ENCODE peak calls at places on chromosomes 1 and 21, in nine cellular contexts. One of them, this sample, is unnamed.

GRCh38 chr21:36027352-36027751 is 33.0 kb downstream of the SETD4 start:
- DNase-seq in fibroblast of lung: peak; percentile 45
- DNase-seq in RWPE1: no peak
- DNase-seq in WTC11: no peak
- DNase-seq in AG09309: no peak
- DNase-seq in neural crest cell: no peak
- DNase-seq in GM12865: peak; percentile 18
- DNase-seq in Calu3: no peak
- DNase-seq in foreskin fibroblast: peak; percentile 54
- DNase-seq in this sample: no peak

GRCh38 chr1:19668893-19669292 is 4.2 kb downstream of the HTR6 start:
- DNase-seq in fibroblast of lung: no peak
- DNase-seq in RWPE1: no peak
- DNase-seq in WTC11: no peak
- DNase-seq in AG09309: no peak
- DNase-seq in neural crest cell: no peak
- DNase-seq in GM12865: peak; percentile 28
- DNase-seq in Calu3: no peak
- DNase-seq in foreskin fibroblast: peak; percentile 19
- DNase-seq in this sample: no peak

GRCh38 chr21:42655797-42656770 is 2.7 kb downstream of the PDE9A start:
- DNase-seq in fibroblast of lung: no peak
- DNase-seq in RWPE1: no peak
- DNase-seq in WTC11: peak; percentile 52
- DNase-seq in AG09309: no peak
- DNase-seq in neural crest cell: no peak
- DNase-seq in GM12865: no peak
- DNase-seq in Calu3: peak; percentile 12
- DNase-seq in foreskin fibroblast: no peak
- DNase-seq in this sample: no peak

GRCh38 chr1:209755926-209756607 is at the start of gene TRAF3IP3:
- DNase-seq in fibroblast of lung: no peak
- DNase-seq in RWPE1: no peak
- DNase-seq in WTC11: no peak
- DNase-seq in AG09309: no peak
- DNase-seq in neural crest cell: no peak
- DNase-seq in GM12865: peak; percentile 93
- DNase-seq in Calu3: no peak
- DNase-seq in foreskin fibroblast: no peak
- DNase-seq in this sample: peak; percentile 74

GRCh38 chr1:57632401-57632800 is 208.5 kb upstream of the DAB1 start:
- DNase-seq in fibroblast of lung: no peak
- DNase-seq in RWPE1: peak; percentile 28
- DNase-seq in WTC11: no peak
- DNase-seq in AG09309: no peak
- DNase-seq in neural crest cell: no peak
- DNase-seq in GM12865: no peak
- DNase-seq in Calu3: no peak
- DNase-seq in foreskin fibroblast: no peak
- DNase-seq in this sample: no peak

GRCh38 chr1:55050283-55050682 is 10.9 kb downstream of the PCSK9 start:
- DNase-seq in fibroblast of lung: peak; percentile 62
- DNase-seq in RWPE1: no peak
- DNase-seq in WTC11: no peak
- DNase-seq in AG09309: peak; percentile 35
- DNase-seq in neural crest cell: no peak
- DNase-seq in GM12865: no peak
- DNase-seq in Calu3: no peak
- DNase-seq in foreskin fibroblast: peak; percentile 74
- DNase-seq in this sample: no peak

GRCh38 chr1:167720965-167721616 is 691 bp upstream of the MPZL1 start:
- DNase-seq in fibroblast of lung: peak; percentile 77
- DNase-seq in RWPE1: peak; percentile 60
- DNase-seq in WTC11: no peak
- DNase-seq in AG09309: peak; percentile 24
- DNase-seq in neural crest cell: peak; percentile 10
- DNase-seq in GM12865: peak; percentile 68
- DNase-seq in Calu3: peak; percentile 52
- DNase-seq in foreskin fibroblast: peak; percentile 88
- DNase-seq in this sample: no peak

GRCh38 chr1:170836146-170836545 is 99.2 kb upstream of the MROH9 start:
- DNase-seq in fibroblast of lung: peak; percentile 7
- DNase-seq in RWPE1: no peak
- DNase-seq in WTC11: no peak
- DNase-seq in AG09309: peak; percentile 16
- DNase-seq in neural crest cell: no peak
- DNase-seq in GM12865: no peak
- DNase-seq in Calu3: no peak
- DNase-seq in foreskin fibroblast: peak; percentile 55
- DNase-seq in this sample: no peak

GRCh38 chr1:41920658-41921057 is 1.9 kb upstream of the HIVEP3 start:
- DNase-seq in fibroblast of lung: peak; percentile 23
- DNase-seq in RWPE1: peak; percentile 56
- DNase-seq in WTC11: no peak
- DNase-seq in AG09309: no peak
- DNase-seq in neural crest cell: no peak
- DNase-seq in GM12865: no peak
- DNase-seq in Calu3: no peak
- DNase-seq in foreskin fibroblast: peak; percentile 49
- DNase-seq in this sample: no peak

DNA sequence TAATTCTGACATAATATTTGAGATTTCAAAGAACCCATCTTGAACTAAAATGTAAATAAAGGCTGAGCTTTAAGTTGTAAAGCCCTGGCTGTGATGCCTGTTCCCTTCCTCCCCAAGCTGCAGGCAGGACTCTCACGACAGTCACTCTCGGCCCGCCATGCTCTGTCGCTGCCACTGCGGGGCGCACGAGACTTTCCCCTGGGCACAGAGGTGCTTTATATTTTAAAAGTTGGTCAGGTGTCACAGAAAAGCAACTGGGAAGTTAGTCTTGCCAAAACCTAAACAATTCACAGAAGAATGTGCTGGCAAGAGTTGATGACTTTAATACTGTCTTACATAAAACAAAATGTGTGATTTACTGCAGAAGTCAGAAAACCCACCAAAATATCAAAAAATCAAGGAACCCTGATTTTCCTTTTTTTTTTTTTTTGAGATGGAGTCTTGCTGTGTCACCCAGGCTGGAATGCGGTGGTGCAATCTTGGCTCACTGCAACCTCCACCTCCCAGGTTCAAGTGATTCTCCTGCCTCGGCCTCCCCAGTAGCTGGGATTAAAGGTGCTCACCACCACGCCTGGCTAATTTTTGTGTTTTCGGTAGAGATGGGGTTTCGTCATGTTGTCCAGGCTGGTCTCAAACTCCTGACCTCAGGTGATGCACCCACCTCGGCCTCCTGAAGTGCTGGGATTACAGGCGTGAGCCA is 10.7 kb downstream of the LRRC47 start:
- DNase-seq in fibroblast of lung: no peak
- DNase-seq in RWPE1: no peak
- DNase-seq in WTC11: peak; percentile 80
- DNase-seq in AG09309: no peak
- DNase-seq in neural crest cell: peak; percentile 34
- DNase-seq in GM12865: peak; percentile 48
- DNase-seq in Calu3: no peak
- DNase-seq in foreskin fibroblast: no peak
- DNase-seq in this sample: no peak
- TF ChIP-seq CTCF in fibroblast of lung: peak; percentile 38
- TF ChIP-seq CTCF in RWPE1: peak; percentile 46
- TF ChIP-seq CTCF in WTC11: peak; percentile 39
- TF ChIP-seq CTCF in AG09309: no peak
- TF ChIP-seq CTCF in neural crest cell: peak; percentile 52
- TF ChIP-seq CTCF in GM12865: peak; percentile 58
- TF ChIP-seq CTCF in Calu3: no peak
- TF ChIP-seq CTCF in foreskin fibroblast: peak; percentile 16
- TF ChIP-seq CTCF in this sample: peak; percentile 5

GRCh38 chr1:81369814-81370213 is 430.9 kb upstream of the ADGRL2 start:
- DNase-seq in fibroblast of lung: no peak
- DNase-seq in RWPE1: no peak
- DNase-seq in WTC11: no peak
- DNase-seq in AG09309: no peak
- DNase-seq in neural crest cell: no peak
- DNase-seq in GM12865: no peak
- DNase-seq in Calu3: no peak
- DNase-seq in foreskin fibroblast: no peak
- DNase-seq in this sample: no peak
- TF ChIP-seq CTCF in fibroblast of lung: no peak
- TF ChIP-seq CTCF in RWPE1: no peak
- TF ChIP-seq CTCF in WTC11: no peak
- TF ChIP-seq CTCF in AG09309: no peak
- TF ChIP-seq CTCF in neural crest cell: no peak
- TF ChIP-seq CTCF in GM12865: no peak
- TF ChIP-seq CTCF in Calu3: no peak
- TF ChIP-seq CTCF in foreskin fibroblast: no peak
- TF ChIP-seq CTCF in this sample: no peak

GRCh38 chr1:51268675-51269033 is 32.6 kb downstream of the RNF11 start:
- DNase-seq in fibroblast of lung: peak; percentile 9
- DNase-seq in RWPE1: no peak
- DNase-seq in WTC11: no peak
- DNase-seq in AG09309: no peak
- DNase-seq in neural crest cell: no peak
- DNase-seq in GM12865: peak; percentile 15
- DNase-seq in Calu3: no peak
- DNase-seq in foreskin fibroblast: peak; percentile 27
- DNase-seq in this sample: no peak

GRCh38 chr1:51265618-51266017 is 29.5 kb downstream of the RNF11 start:
- DNase-seq in fibroblast of lung: no peak
- DNase-seq in RWPE1: no peak
- DNase-seq in WTC11: no peak
- DNase-seq in AG09309: no peak
- DNase-seq in neural crest cell: no peak
- DNase-seq in GM12865: no peak
- DNase-seq in Calu3: no peak
- DNase-seq in foreskin fibroblast: no peak
- DNase-seq in this sample: no peak

GRCh38 chr1:51266181-51266580 is 30.1 kb downstream of the RNF11 start:
- DNase-seq in fibroblast of lung: no peak
- DNase-seq in RWPE1: no peak
- DNase-seq in WTC11: no peak
- DNase-seq in AG09309: no peak
- DNase-seq in neural crest cell: no peak
- DNase-seq in GM12865: no peak
- DNase-seq in Calu3: no peak
- DNase-seq in foreskin fibroblast: no peak
- DNase-seq in this sample: no peak

GRCh38 chr1:51264470-51264869 is 28.4 kb downstream of the RNF11 start:
- DNase-seq in fibroblast of lung: peak; percentile 91
- DNase-seq in RWPE1: no peak
- DNase-seq in WTC11: no peak
- DNase-seq in AG09309: peak; percentile 87
- DNase-seq in neural crest cell: no peak
- DNase-seq in GM12865: no peak
- DNase-seq in Calu3: no peak
- DNase-seq in foreskin fibroblast: peak; percentile 90
- DNase-seq in this sample: no peak

DNA sequence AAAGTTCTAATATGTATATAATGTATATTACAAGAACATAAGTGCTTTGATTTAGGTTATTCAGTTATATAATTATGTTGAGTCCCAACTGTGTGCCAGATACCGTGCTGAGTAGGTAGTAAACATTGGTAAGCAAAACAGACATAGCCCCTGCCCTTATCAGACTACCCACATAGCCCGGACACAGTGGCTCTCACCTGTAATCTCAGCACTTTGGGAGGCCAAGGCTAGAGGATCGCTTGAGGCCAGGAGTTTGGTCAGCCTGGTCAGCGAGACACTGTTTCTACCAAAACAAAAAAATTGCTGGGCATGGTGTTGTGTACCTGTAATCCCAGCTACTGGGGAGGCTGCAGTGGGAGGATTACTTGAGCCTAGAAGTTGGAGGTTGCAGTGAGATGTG is 30.7 kb downstream of the RNF11 start:
- DNase-seq in fibroblast of lung: no peak
- DNase-seq in RWPE1: no peak
- DNase-seq in WTC11: no peak
- DNase-seq in AG09309: no peak
- DNase-seq in neural crest cell: no peak
- DNase-seq in GM12865: no peak
- DNase-seq in Calu3: no peak
- DNase-seq in foreskin fibroblast: no peak
- DNase-seq in this sample: no peak
- TF ChIP-seq CTCF in fibroblast of lung: no peak
- TF ChIP-seq CTCF in RWPE1: no peak
- TF ChIP-seq CTCF in WTC11: no peak
- TF ChIP-seq CTCF in AG09309: no peak
- TF ChIP-seq CTCF in neural crest cell: no peak
- TF ChIP-seq CTCF in GM12865: no peak
- TF ChIP-seq CTCF in Calu3: no peak
- TF ChIP-seq CTCF in foreskin fibroblast: no peak
- TF ChIP-seq CTCF in this sample: no peak

GRCh38 chr1:206878456-206878855 is 13.0 kb downstream of the IL20 start:
- DNase-seq in fibroblast of lung: no peak
- DNase-seq in RWPE1: no peak
- DNase-seq in WTC11: no peak
- DNase-seq in AG09309: no peak
- DNase-seq in neural crest cell: no peak
- DNase-seq in GM12865: no peak
- DNase-seq in Calu3: no peak
- DNase-seq in foreskin fibroblast: no peak
- DNase-seq in this sample: no peak
- TF ChIP-seq CTCF in fibroblast of lung: no peak
- TF ChIP-seq CTCF in RWPE1: no peak
- TF ChIP-seq CTCF in WTC11: no peak
- TF ChIP-seq CTCF in AG09309: no peak
- TF ChIP-seq CTCF in neural crest cell: peak; percentile 20
- TF ChIP-seq CTCF in GM12865: no peak
- TF ChIP-seq CTCF in Calu3: no peak
- TF ChIP-seq CTCF in foreskin fibroblast: no peak
- TF ChIP-seq CTCF in this sample: no peak

DNA sequence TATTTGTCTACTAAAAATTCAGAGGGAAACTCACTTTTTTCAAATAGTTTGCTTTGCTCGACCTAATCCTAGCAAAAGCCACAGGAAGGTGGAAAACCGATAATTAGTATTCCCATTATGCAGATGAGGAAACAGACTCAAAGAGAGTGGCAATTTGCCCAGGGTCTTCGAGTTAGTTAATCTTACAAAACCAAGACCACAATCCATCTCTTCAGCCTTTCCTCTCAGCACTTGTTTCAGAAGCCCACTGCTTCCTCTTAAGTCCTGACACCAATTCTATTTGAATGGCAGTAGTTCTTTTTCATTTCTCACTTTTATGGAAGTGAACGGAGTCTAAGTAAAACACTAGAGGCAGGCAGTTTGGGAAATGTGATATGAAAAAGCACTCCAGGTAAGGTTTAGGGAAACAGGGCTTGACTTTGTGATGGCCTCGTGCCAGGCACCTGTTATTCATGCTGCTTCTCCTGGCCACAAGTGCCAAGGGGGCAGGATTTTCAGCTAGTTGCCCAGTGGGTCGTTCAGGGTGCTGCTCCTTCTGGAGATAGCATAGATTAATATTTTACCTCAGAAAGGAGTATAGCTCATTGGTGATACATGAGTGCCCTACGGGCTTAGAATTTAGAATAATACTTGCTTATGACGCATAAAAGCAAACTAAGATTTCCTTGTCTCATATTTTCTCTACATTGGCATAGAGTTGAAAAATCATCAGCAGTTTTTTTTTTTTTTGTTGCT is 76.6 kb upstream of the NRIP1 start:
- DNase-seq in fibroblast of lung: no peak
- DNase-seq in RWPE1: no peak
- DNase-seq in WTC11: no peak
- DNase-seq in AG09309: no peak
- DNase-seq in neural crest cell: no peak
- DNase-seq in GM12865: no peak
- DNase-seq in Calu3: peak; percentile 79
- DNase-seq in foreskin fibroblast: no peak
- DNase-seq in this sample: no peak
- TF ChIP-seq CTCF in fibroblast of lung: no peak
- TF ChIP-seq CTCF in RWPE1: no peak
- TF ChIP-seq CTCF in WTC11: no peak
- TF ChIP-seq CTCF in AG09309: no peak
- TF ChIP-seq CTCF in neural crest cell: no peak
- TF ChIP-seq CTCF in GM12865: no peak
- TF ChIP-seq CTCF in Calu3: no peak
- TF ChIP-seq CTCF in foreskin fibroblast: no peak
- TF ChIP-seq CTCF in this sample: no peak

This sample was measured in GM13976.